ENCODE peak calls at places on chromosomes 12 and 14, in five cellular contexts. One of them, this sample, is unnamed.
A peak's percentile ranks its signal among the peaks of the same experiment; 100 is the strongest.

GRCh38 chr12:113171543-113171942 is 13.7 kb downstream of the DDX54 start:
- DNase-seq in cardiac muscle cell: no peak
- DNase-seq in CD8-positive, alpha-beta T cell: no peak
- DNase-seq in psoas muscle: no peak
- DNase-seq in MM.1S: no peak
- DNase-seq in this sample: no peak

GRCh38 chr14:68141531-68142088 is 322.0 kb downstream of the RAD51B start:
- DNase-seq in CD8-positive, alpha-beta T cell: no peak
- DNase-seq in psoas muscle: no peak
- DNase-seq in MM.1S: no peak
- DNase-seq in cardiac muscle cell: peak; percentile 53
- DNase-seq in this sample: no peak

GRCh38 chr14:38737657-38738056 is 365.4 kb downstream of the SEC23A start:
- DNase-seq in MM.1S: no peak
- DNase-seq in cardiac muscle cell: no peak
- DNase-seq in psoas muscle: no peak
- DNase-seq in CD8-positive, alpha-beta T cell: no peak
- DNase-seq in this sample: no peak

GRCh38 chr14:78967111-78967809 is 797.1 kb downstream of the NRXN3 start:
- DNase-seq in MM.1S: no peak
- DNase-seq in psoas muscle: no peak
- DNase-seq in CD8-positive, alpha-beta T cell: no peak
- DNase-seq in cardiac muscle cell: peak; percentile 30
- DNase-seq in this sample: no peak

GRCh38 chr12:115129727-115130126 is 445.8 kb upstream of the TBX3 start:
- DNase-seq in CD8-positive, alpha-beta T cell: no peak
- DNase-seq in cardiac muscle cell: peak; percentile 12
- DNase-seq in MM.1S: no peak
- DNase-seq in psoas muscle: no peak
- DNase-seq in this sample: no peak

GRCh38 chr14:100717371-100717770 is 9.3 kb upstream of the DLK1 start:
- DNase-seq in psoas muscle: no peak
- DNase-seq in CD8-positive, alpha-beta T cell: no peak
- DNase-seq in MM.1S: no peak
- DNase-seq in cardiac muscle cell: no peak
- DNase-seq in this sample: no peak

GRCh38 chr14:103628684-103629502 is at the start of gene KLC1:
- DNase-seq in MM.1S: peak; percentile 41
- DNase-seq in cardiac muscle cell: peak; percentile 76
- DNase-seq in CD8-positive, alpha-beta T cell: peak; percentile 76
- DNase-seq in psoas muscle: peak; percentile 87
- DNase-seq in this sample: peak; percentile 96

GRCh38 chr12:64104376-64104775 is 117.7 kb downstream of the KICS2 start:
- DNase-seq in psoas muscle: peak; percentile 32
- DNase-seq in CD8-positive, alpha-beta T cell: no peak
- DNase-seq in MM.1S: no peak
- DNase-seq in cardiac muscle cell: peak; percentile 51
- DNase-seq in this sample: peak; percentile 11

GRCh38 chr14:69580009-69580577 is 5.4 kb upstream of the CCDC177 start:
- DNase-seq in CD8-positive, alpha-beta T cell: no peak
- DNase-seq in cardiac muscle cell: peak; percentile 99
- DNase-seq in psoas muscle: no peak
- DNase-seq in MM.1S: peak; percentile 6
- DNase-seq in this sample: no peak

GRCh38 chr14:88195676-88196075 is 127.4 kb downstream of the KCNK10 start:
- DNase-seq in cardiac muscle cell: peak; percentile 24
- DNase-seq in CD8-positive, alpha-beta T cell: no peak
- DNase-seq in psoas muscle: no peak
- DNase-seq in MM.1S: no peak
- DNase-seq in this sample: no peak

GRCh38 chr12:51753980-51754675 is 94.4 kb downstream of the FIGNL2 start:
- DNase-seq in CD8-positive, alpha-beta T cell: no peak
- DNase-seq in MM.1S: no peak
- DNase-seq in psoas muscle: no peak
- DNase-seq in cardiac muscle cell: no peak
- DNase-seq in this sample: no peak

GRCh38 chr12:3712209-3712992 is 40.5 kb downstream of the CRACR2A start:
- DNase-seq in CD8-positive, alpha-beta T cell: no peak
- DNase-seq in cardiac muscle cell: no peak
- DNase-seq in MM.1S: no peak
- DNase-seq in psoas muscle: no peak
- DNase-seq in this sample: no peak

GRCh38 chr12:124862768-124863408 is 776 bp downstream of the SCARB1 start:
- DNase-seq in psoas muscle: no peak
- DNase-seq in CD8-positive, alpha-beta T cell: no peak
- DNase-seq in MM.1S: peak; percentile 25
- DNase-seq in cardiac muscle cell: no peak
- DNase-seq in this sample: peak; percentile 26

GRCh38 chr14:99675381-99675835 is 8.7 kb upstream of the CYP46A1 start:
- DNase-seq in psoas muscle: no peak
- DNase-seq in cardiac muscle cell: no peak
- DNase-seq in MM.1S: no peak
- DNase-seq in CD8-positive, alpha-beta T cell: no peak
- DNase-seq in this sample: peak; percentile 50

GRCh38 chr14:22220427-22220826 is 368.6 kb downstream of the DAD1 start:
- DNase-seq in MM.1S: no peak
- DNase-seq in CD8-positive, alpha-beta T cell: no peak
- DNase-seq in cardiac muscle cell: peak; percentile 6
- DNase-seq in psoas muscle: no peak
- DNase-seq in this sample: no peak

GRCh38 chr12:13698001-13698400 is 283.4 kb downstream of the GRIN2B start:
- DNase-seq in CD8-positive, alpha-beta T cell: no peak
- DNase-seq in cardiac muscle cell: no peak
- DNase-seq in psoas muscle: no peak
- DNase-seq in MM.1S: no peak
- DNase-seq in this sample: no peak

GRCh38 chr14:24818823-24819341 is 184.9 kb upstream of the GZMB start:
- DNase-seq in psoas muscle: no peak
- DNase-seq in cardiac muscle cell: no peak
- DNase-seq in CD8-positive, alpha-beta T cell: no peak
- DNase-seq in MM.1S: no peak
- DNase-seq in this sample: no peak

GRCh38 chr14:24262821-24263733 is at the start of gene TGM1:
- DNase-seq in CD8-positive, alpha-beta T cell: no peak
- DNase-seq in psoas muscle: no peak
- DNase-seq in cardiac muscle cell: no peak
- DNase-seq in MM.1S: no peak
- DNase-seq in this sample: no peak

GRCh38 chr12:105706321-105706972 is 376.0 kb downstream of the C12orf75 start:
- DNase-seq in CD8-positive, alpha-beta T cell: no peak
- DNase-seq in cardiac muscle cell: no peak
- DNase-seq in psoas muscle: peak; percentile 61
- DNase-seq in MM.1S: no peak
- DNase-seq in this sample: no peak

GRCh38 chr12:2396448-2396871 is 343.7 kb downstream of the CACNA1C start:
- DNase-seq in cardiac muscle cell: peak; percentile 81
- DNase-seq in MM.1S: no peak
- DNase-seq in CD8-positive, alpha-beta T cell: no peak
- DNase-seq in psoas muscle: peak; percentile 48
- DNase-seq in this sample: no peak

GRCh38 chr12:105960319-105961076 is 178.3 kb downstream of the NUAK1 start:
- DNase-seq in cardiac muscle cell: no peak
- DNase-seq in MM.1S: no peak
- DNase-seq in psoas muscle: no peak
- DNase-seq in CD8-positive, alpha-beta T cell: no peak
- DNase-seq in this sample: no peak

GRCh38 chr12:124381454-124382207 is 86.7 kb downstream of the RFLNA start:
- DNase-seq in CD8-positive, alpha-beta T cell: no peak
- DNase-seq in MM.1S: no peak
- DNase-seq in psoas muscle: peak; percentile 92
- DNase-seq in cardiac muscle cell: peak; percentile 90
- DNase-seq in this sample: peak; percentile 91

GRCh38 chr14:61147369-61147897 is 133.7 kb downstream of the TMEM30B start:
- DNase-seq in psoas muscle: no peak
- DNase-seq in CD8-positive, alpha-beta T cell: no peak
- DNase-seq in MM.1S: no peak
- DNase-seq in cardiac muscle cell: peak; percentile 50
- DNase-seq in this sample: no peak

GRCh38 chr12:3551386-3551785 is 60.4 kb downstream of the PRMT8 start:
- DNase-seq in cardiac muscle cell: peak; percentile 60
- DNase-seq in psoas muscle: peak; percentile 43
- DNase-seq in CD8-positive, alpha-beta T cell: no peak
- DNase-seq in MM.1S: no peak
- DNase-seq in this sample: peak; percentile 41

GRCh38 chr14:102891556-102891955 is 30.9 kb upstream of the AMN start:
- DNase-seq in CD8-positive, alpha-beta T cell: no peak
- DNase-seq in cardiac muscle cell: peak; percentile 34
- DNase-seq in MM.1S: no peak
- DNase-seq in psoas muscle: no peak
- DNase-seq in this sample: no peak

DNA sequence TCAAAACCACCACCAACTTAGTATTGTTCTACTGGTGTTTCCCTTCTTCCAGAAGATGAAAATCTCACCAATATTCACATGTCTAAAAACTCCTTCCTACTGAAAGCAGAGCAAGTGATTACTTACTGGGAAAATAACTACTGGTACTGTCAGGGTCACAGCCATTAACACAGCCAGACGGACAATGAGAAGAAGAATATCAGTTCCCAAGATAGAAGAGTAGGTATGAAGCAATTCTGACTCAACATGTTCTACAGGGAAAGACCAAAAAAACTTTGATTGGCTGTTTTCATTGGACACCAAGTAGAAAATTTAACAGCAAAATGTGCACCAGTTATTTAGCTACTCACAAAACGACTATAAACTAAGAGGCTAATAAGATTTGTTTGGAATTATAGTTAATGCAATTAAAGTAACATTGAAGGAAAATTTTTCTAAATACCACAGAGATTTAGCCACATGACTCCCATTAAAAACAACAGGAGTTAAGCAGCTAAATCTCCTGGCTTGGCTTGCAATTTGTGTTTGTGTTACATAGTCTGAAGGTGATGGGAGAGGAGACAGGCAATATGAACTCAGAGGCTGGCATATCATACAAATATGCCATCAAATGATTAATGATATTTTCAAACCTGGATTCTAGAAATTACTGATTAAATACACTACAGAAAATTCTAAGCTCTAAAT is 9.5 kb downstream of the SLC38A2 start:
- DNase-seq in MM.1S: no peak
- DNase-seq in psoas muscle: no peak
- DNase-seq in CD8-positive, alpha-beta T cell: no peak
- DNase-seq in cardiac muscle cell: peak; percentile 61
- DNase-seq in this sample: no peak
- H3K4me1 ChIP-seq in MM.1S: peaks cover 51% of the 10 kb centered on the region
- H3K4me1 ChIP-seq in psoas muscle: peaks cover 67% of the 10 kb centered on the region
- H3K4me1 ChIP-seq in CD8-positive, alpha-beta T cell: peaks cover 50% of the 10 kb centered on the region
- H3K4me1 ChIP-seq in cardiac muscle cell: peaks cover 12% of the 10 kb centered on the region
- H3K4me1 ChIP-seq in this sample: peaks cover 68% of the 10 kb centered on the region

GRCh38 chr12:89661706-89662330 is 46.8 kb downstream of the ATP2B1 start:
- DNase-seq in CD8-positive, alpha-beta T cell: no peak
- DNase-seq in psoas muscle: no peak
- DNase-seq in MM.1S: no peak
- DNase-seq in cardiac muscle cell: no peak
- DNase-seq in this sample: no peak
- H3K4me1 ChIP-seq in CD8-positive, alpha-beta T cell: peaks cover 38% of the 10 kb centered on the region
- H3K4me1 ChIP-seq in psoas muscle: peaks cover 43% of the 10 kb centered on the region
- H3K4me1 ChIP-seq in MM.1S: peaks cover 4% of the 10 kb centered on the region
- H3K4me1 ChIP-seq in cardiac muscle cell: peaks cover 46% of the 10 kb centered on the region
- H3K4me1 ChIP-seq in this sample: no peaks in the 10 kb centered on the region

DNA sequence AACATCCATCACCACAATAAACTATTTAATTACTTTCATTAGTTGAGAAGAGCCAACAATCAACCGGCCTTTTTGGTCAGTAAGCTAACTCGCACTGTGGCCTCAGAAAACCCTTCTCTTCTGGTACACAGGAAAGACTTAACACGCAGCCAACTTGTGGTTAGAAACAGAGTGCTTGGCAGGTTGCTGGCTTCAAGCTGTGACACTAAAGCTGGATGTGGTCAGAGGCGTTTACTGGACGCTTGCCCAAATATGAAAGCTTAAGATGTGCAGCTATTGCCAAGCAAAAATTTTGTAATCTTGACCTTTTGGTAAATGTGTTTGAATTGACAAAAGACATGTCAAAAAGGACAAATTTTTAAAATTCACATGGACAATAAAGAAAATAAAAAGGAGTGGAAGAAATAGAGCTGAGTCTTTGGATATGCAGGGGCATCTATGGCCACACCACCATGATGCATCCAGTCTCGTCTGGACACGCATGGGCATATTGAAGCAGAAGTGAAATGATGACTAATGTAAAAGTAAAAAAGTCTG is 2.6 kb upstream of the KLRK1 start:
- DNase-seq in psoas muscle: peak; percentile 59
- DNase-seq in MM.1S: peak; percentile 27
- DNase-seq in cardiac muscle cell: peak; percentile 99
- DNase-seq in CD8-positive, alpha-beta T cell: no peak
- DNase-seq in this sample: no peak
- H3K4me1 ChIP-seq in psoas muscle: no peaks in the 10 kb centered on the region
- H3K4me1 ChIP-seq in MM.1S: no peaks in the 10 kb centered on the region
- H3K4me1 ChIP-seq in cardiac muscle cell: no peaks in the 10 kb centered on the region
- H3K4me1 ChIP-seq in CD8-positive, alpha-beta T cell: peaks cover 67% of the 10 kb centered on the region
- H3K4me1 ChIP-seq in this sample: no peaks in the 10 kb centered on the region

DNA sequence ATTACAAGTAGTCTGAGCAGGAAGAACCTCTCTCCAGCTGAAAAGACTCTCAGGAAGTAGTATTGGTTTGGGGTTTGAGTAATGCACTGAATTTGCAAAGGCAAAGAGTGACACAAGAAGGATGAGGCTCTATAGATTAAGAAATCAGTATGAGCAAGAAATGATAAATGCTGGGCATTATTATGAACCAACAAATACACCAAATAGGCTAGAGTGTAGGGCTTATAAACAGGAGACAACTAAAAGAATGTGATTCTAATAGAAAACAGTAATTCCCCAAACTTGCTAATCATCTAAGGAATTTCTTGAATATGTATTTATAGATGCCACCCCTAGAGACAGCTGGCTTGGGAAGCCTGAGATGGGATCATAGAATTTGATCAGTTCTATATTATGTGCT is 2.6 kb upstream of the SLC35E3 start:
- DNase-seq in MM.1S: no peak
- DNase-seq in cardiac muscle cell: no peak
- DNase-seq in psoas muscle: no peak
- DNase-seq in CD8-positive, alpha-beta T cell: no peak
- DNase-seq in this sample: no peak
- H3K4me1 ChIP-seq in MM.1S: peaks cover 8% of the 10 kb centered on the region
- H3K4me1 ChIP-seq in cardiac muscle cell: peaks cover 17% of the 10 kb centered on the region
- H3K4me1 ChIP-seq in psoas muscle: peaks cover 8% of the 10 kb centered on the region
- H3K4me1 ChIP-seq in CD8-positive, alpha-beta T cell: peaks cover 21% of the 10 kb centered on the region
- H3K4me1 ChIP-seq in this sample: peaks cover 8% of the 10 kb centered on the region